ENCODE peak calls at places on chromosomes 11 and 22, in seven cellular contexts. R is activated naive CD4-positive, alpha-beta T cell treated with Interleukin-2 at 50 U/mL for 16 hours; B is NCI-H345; I is substantia nigra; Q is stimulated activated CD4-positive, alpha-beta T cell treated with anti-CD3 and anti-CD28 coated beads, Interleukin-15, amount 100 ng/mL, for 1 hour; S is endothelial cell; Z is testis. P is an unnamed sample.

GRCh38 chr22:33573479-33573878 is 346.8 kb downstream of the LARGE1 start:
- DNase-seq in R (no peak), B (no peak), I (no peak), Q (no peak), S (no peak), Z (no peak), P (no peak)

GRCh38 chr22:47309476-47309875 is 547.0 kb downstream of the TBC1D22A start:
- DNase-seq in R (no peak), B (no peak), I (no peak), Q (no peak), S (no peak), Z (no peak), P (peak; percentile 60)

GRCh38 chr22:48234011-48234410 is 1471.6 kb downstream of the TBC1D22A start:
- DNase-seq in R (no peak), B (no peak), I (no peak), Q (no peak), S (no peak), Z (peak; percentile 1), P (no peak)

GRCh38 chr11:2862395-2862949 is 23.1 kb downstream of the CDKN1C start:
- DNase-seq in R (no peak), B (no peak), I (no peak), Q (no peak), S (no peak), Z (no peak), P (no peak)

GRCh38 chr11:125724125-125724524 is 22.0 kb upstream of the PATE1 start:
- DNase-seq in R (no peak), B (no peak), I (no peak), Q (no peak), S (no peak), Z (no peak), P (no peak)

GRCh38 chr22:16959345-16959930 is 48.6 kb downstream of the GAB4 start:
- DNase-seq in R (no peak), B (no peak), I (no peak), Q (no peak), S (no peak), Z (no peak), P (no peak)

GRCh38 chr22:44543781-44544181 is 45.7 kb upstream of the RTL6 start:
- DNase-seq in R (no peak), B (no peak), I (no peak), Q (no peak), S (no peak), Z (no peak), P (no peak)

GRCh38 chr11:57515332-57516060 is at the start of gene SLC43A1:
- DNase-seq in R (peak; percentile 42), B (no peak), I (no peak), Q (no peak), S (peak; percentile 38), Z (peak; percentile 57), P (peak; percentile 58)

GRCh38 chr22:32744560-32744959 is 56.9 kb upstream of the TIMP3 start:
- DNase-seq in R (no peak), B (no peak), I (no peak), Q (no peak), S (no peak), Z (no peak), P (no peak)

GRCh38 chr22:27105142-27106025 is 448.0 kb downstream of the MIAT start:
- DNase-seq in R (no peak), B (no peak), I (no peak), Q (no peak), S (no peak), Z (peak; percentile 87), P (peak; percentile 87)

GRCh38 chr11:120340529-120340928 is 4.3 kb downstream of the ARHGEF12 start:
- DNase-seq in R (no peak), B (no peak), I (no peak), Q (no peak), S (no peak), Z (no peak), P (no peak)

GRCh38 chr11:58597749-58598148 is 18.9 kb downstream of the ZFP91 start:
- DNase-seq in R (no peak), B (no peak), I (no peak), Q (no peak), S (no peak), Z (no peak), P (no peak)

GRCh38 chr11:84722583-84723108 is 904.5 kb downstream of the DLG2 start:
- DNase-seq in R (no peak), B (peak; percentile 51), I (no peak), Q (no peak), S (no peak), Z (no peak), P (no peak)

GRCh38 chr22:29820941-29821789 is 16.9 kb downstream of the ASCC2 start:
- DNase-seq in R (no peak), B (peak; percentile 77), I (no peak), Q (no peak), S (no peak), Z (peak; percentile 46), P (peak; percentile 66)

GRCh38 chr11:35166369-35167360 is 27.7 kb downstream of the CD44 start:
- DNase-seq in R (peak; percentile 40), B (no peak), I (peak; percentile 56), Q (no peak), S (no peak), Z (no peak), P (peak; percentile 94)